ENCODE peak calls at places on chromosome 12, in five cellular contexts. I is ELR; G is activated CD4-positive, alpha-beta T cell treated with anti-CD3 and anti-CD28 coated beads for 36 hours; B is stimulated activated CD8-positive, alpha-beta memory T cell treated with anti-CD3 and anti-CD28 coated beads, Interleukin-15, amount 100 ng/mL, for 1 hour; J is ascending aorta. K is an unnamed sample.

GRCh38 chr12:57461904-57462306 is 2.3 kb downstream of the GLI1 start:
- DNase-seq in G (peak; percentile 38), I (no peak), J (no peak), B (no peak), K (no peak)

GRCh38 chr12:75812341-75813018 is 219.1 kb downstream of the PHLDA1 start:
- DNase-seq in J (no peak), G (no peak), B (no peak), I (peak; percentile 62), K (no peak)

GRCh38 chr12:31035226-31035625 is 38.4 kb upstream of the DDX11 start:
- DNase-seq in B (no peak), J (no peak), G (no peak), I (no peak), K (no peak)

GRCh38 chr12:46959484-46959883 is 119.9 kb upstream of the PCED1B start:
- DNase-seq in I (peak; percentile 93), G (no peak), J (no peak), B (no peak), K (no peak)

GRCh38 chr12:101485015-101485414 is 9.9 kb downstream of the SPIC start:
- DNase-seq in B (no peak), I (no peak), G (no peak), J (no peak), K (no peak)

GRCh38 chr12:71581206-71581605 is 82.4 kb downstream of the ZFC3H1 start:
- DNase-seq in B (no peak), J (no peak), I (no peak), G (no peak), K (no peak)

GRCh38 chr12:104057771-104058197 is 6.5 kb upstream of the HCFC2 start:
- DNase-seq in J (no peak), G (no peak), B (no peak), I (peak; percentile 56), K (no peak)

GRCh38 chr12:70798016-70798768 is 122.3 kb downstream of the PTPRR start:
- DNase-seq in J (no peak), G (no peak), B (no peak), I (no peak), K (no peak)

GRCh38 chr12:13179159-13180074 is 17.1 kb upstream of the EMP1 start:
- DNase-seq in I (peak; percentile 72), G (peak; percentile 83), J (no peak), B (peak; percentile 34), K (no peak)

K was measured in central memory CD8-positive, alpha-beta T cell.